ENCODE peak calls at places on chromosome 18, in six cellular contexts. One of them, this sample, is unnamed.

GRCh38 chr18:50011813-50012445 is 183.0 kb downstream of the MYO5B start:
- DNase-seq in HFFc6: peak; percentile 96
- DNase-seq in PC-3: peak; percentile 78
- DNase-seq in glutamatergic neuron: no peak
- DNase-seq in fibroblast of the aortic adventitia: peak; percentile 49
- DNase-seq in stomach: no peak
- DNase-seq in this sample: no peak

GRCh38 chr18:40041951-40042350 is 1913.1 kb upstream of the PIK3C3 start:
- DNase-seq in stomach: no peak
- DNase-seq in HFFc6: no peak
- DNase-seq in glutamatergic neuron: no peak
- DNase-seq in fibroblast of the aortic adventitia: no peak
- DNase-seq in PC-3: no peak
- DNase-seq in this sample: no peak

GRCh38 chr18:47595816-47596501 is 334.5 kb downstream of the SMAD2 start:
- DNase-seq in stomach: no peak
- DNase-seq in fibroblast of the aortic adventitia: no peak
- DNase-seq in glutamatergic neuron: peak; percentile 46
- DNase-seq in HFFc6: no peak
- DNase-seq in PC-3: peak; percentile 9
- DNase-seq in this sample: no peak

GRCh38 chr18:32910694-32911296 is 138.0 kb upstream of the KLHL14 start:
- DNase-seq in fibroblast of the aortic adventitia: peak; percentile 30
- DNase-seq in HFFc6: no peak
- DNase-seq in glutamatergic neuron: no peak
- DNase-seq in PC-3: no peak
- DNase-seq in stomach: no peak
- DNase-seq in this sample: no peak

GRCh38 chr18:7754725-7755181 is 187.6 kb downstream of the PTPRM start:
- DNase-seq in PC-3: no peak
- DNase-seq in fibroblast of the aortic adventitia: no peak
- DNase-seq in stomach: no peak
- DNase-seq in glutamatergic neuron: no peak
- DNase-seq in HFFc6: no peak
- DNase-seq in this sample: no peak

GRCh38 chr18:76395609-76396008 is 99.4 kb downstream of the ZNF516 start:
- DNase-seq in glutamatergic neuron: no peak
- DNase-seq in fibroblast of the aortic adventitia: no peak
- DNase-seq in HFFc6: no peak
- DNase-seq in PC-3: no peak
- DNase-seq in stomach: no peak
- DNase-seq in this sample: no peak

GRCh38 chr18:31558567-31558966 is 33.1 kb upstream of the TTR start:
- DNase-seq in fibroblast of the aortic adventitia: no peak
- DNase-seq in stomach: no peak
- DNase-seq in glutamatergic neuron: no peak
- DNase-seq in HFFc6: no peak
- DNase-seq in PC-3: no peak
- DNase-seq in this sample: no peak

GRCh38 chr18:57437782-57438668 is 2.9 kb downstream of the ONECUT2 start:
- DNase-seq in HFFc6: peak; percentile 22
- DNase-seq in glutamatergic neuron: peak; percentile 89
- DNase-seq in fibroblast of the aortic adventitia: peak; percentile 46
- DNase-seq in PC-3: peak; percentile 83
- DNase-seq in stomach: no peak
- DNase-seq in this sample: no peak

GRCh38 chr18:80103231-80103630 is 5.8 kb upstream of the ADNP2 start:
- DNase-seq in stomach: no peak
- DNase-seq in PC-3: no peak
- DNase-seq in HFFc6: peak; percentile 38
- DNase-seq in glutamatergic neuron: no peak
- DNase-seq in fibroblast of the aortic adventitia: peak; percentile 82
- DNase-seq in this sample: peak; percentile 69

GRCh38 chr18:44731866-44732555 is 51.3 kb downstream of the SETBP1 start:
- DNase-seq in stomach: no peak
- DNase-seq in glutamatergic neuron: no peak
- DNase-seq in fibroblast of the aortic adventitia: no peak
- DNase-seq in HFFc6: peak; percentile 16
- DNase-seq in PC-3: peak; percentile 59
- DNase-seq in this sample: no peak

GRCh38 chr18:54948350-54948837 is 10.9 kb downstream of the CCDC68 start:
- DNase-seq in fibroblast of the aortic adventitia: no peak
- DNase-seq in HFFc6: no peak
- DNase-seq in stomach: no peak
- DNase-seq in glutamatergic neuron: no peak
- DNase-seq in PC-3: peak; percentile 71
- DNase-seq in this sample: no peak

GRCh38 chr18:54947115-54947514 is 12.1 kb downstream of the CCDC68 start:
- DNase-seq in HFFc6: no peak
- DNase-seq in glutamatergic neuron: no peak
- DNase-seq in PC-3: peak; percentile 26
- DNase-seq in fibroblast of the aortic adventitia: peak; percentile 22
- DNase-seq in stomach: peak; percentile 41
- DNase-seq in this sample: no peak

GRCh38 chr18:54949588-54949987 is 9.7 kb downstream of the CCDC68 start:
- DNase-seq in fibroblast of the aortic adventitia: no peak
- DNase-seq in HFFc6: no peak
- DNase-seq in PC-3: no peak
- DNase-seq in glutamatergic neuron: no peak
- DNase-seq in stomach: no peak
- DNase-seq in this sample: no peak

GRCh38 chr18:54946149-54946581 is 13.1 kb downstream of the CCDC68 start:
- DNase-seq in stomach: peak; percentile 75
- DNase-seq in fibroblast of the aortic adventitia: peak; percentile 63
- DNase-seq in HFFc6: no peak
- DNase-seq in glutamatergic neuron: no peak
- DNase-seq in PC-3: peak; percentile 63
- DNase-seq in this sample: no peak

DNA sequence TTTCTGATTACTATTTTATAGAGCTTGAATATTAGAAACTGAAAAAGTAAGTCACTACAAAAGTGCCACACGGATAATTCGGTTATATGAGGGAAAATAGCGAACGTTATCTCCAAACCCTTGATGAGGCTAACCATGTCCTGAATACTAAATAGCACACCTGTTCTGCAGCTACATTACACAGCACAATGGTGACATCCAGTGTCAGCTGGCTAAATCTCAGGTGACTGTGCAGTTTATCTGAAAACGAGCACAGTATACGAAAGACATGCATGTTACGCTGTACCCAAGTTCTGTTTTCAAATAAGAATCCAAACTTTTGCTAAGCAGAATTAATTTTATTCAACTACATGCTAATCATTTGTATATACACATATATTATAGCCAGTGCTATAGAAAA is 9.0 kb downstream of the CCDC68 start:
- DNase-seq in glutamatergic neuron: no peak
- DNase-seq in PC-3: peak; percentile 57
- DNase-seq in stomach: peak; percentile 45
- DNase-seq in HFFc6: no peak
- DNase-seq in fibroblast of the aortic adventitia: no peak
- DNase-seq in this sample: no peak
- TF ChIP-seq CTCF in glutamatergic neuron: no peak
- TF ChIP-seq CTCF in PC-3: peak; percentile 64
- TF ChIP-seq CTCF in stomach: no peak
- TF ChIP-seq CTCF in HFFc6: no peak
- TF ChIP-seq CTCF in fibroblast of the aortic adventitia: no peak
- TF ChIP-seq CTCF in this sample: no peak

DNA sequence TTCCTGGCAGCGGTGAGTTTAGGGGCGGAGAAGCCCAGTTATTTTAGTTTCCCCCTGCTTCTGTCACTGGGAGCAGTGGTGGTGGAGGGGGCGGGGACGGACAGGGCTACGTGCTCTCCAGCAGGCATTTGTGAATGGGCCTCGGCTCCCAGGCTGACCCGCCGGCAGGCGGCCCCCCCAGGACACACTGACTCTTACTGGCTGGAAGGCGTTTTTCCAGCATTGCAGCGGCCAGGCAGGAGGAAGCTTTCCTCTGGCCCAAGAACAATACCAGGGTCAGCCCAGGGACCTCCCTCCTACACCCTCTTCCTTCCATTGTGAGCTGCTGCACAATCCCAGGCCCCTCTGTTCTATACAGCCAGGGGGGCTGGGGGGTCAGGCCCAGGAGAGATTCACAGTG is 142.0 kb downstream of the CTIF start:
- DNase-seq in HFFc6: no peak
- DNase-seq in glutamatergic neuron: no peak
- DNase-seq in PC-3: no peak
- DNase-seq in fibroblast of the aortic adventitia: peak; percentile 67
- DNase-seq in stomach: no peak
- DNase-seq in this sample: peak; percentile 98
- TF ChIP-seq CTCF in HFFc6: no peak
- TF ChIP-seq CTCF in glutamatergic neuron: no peak
- TF ChIP-seq CTCF in PC-3: no peak
- TF ChIP-seq CTCF in fibroblast of the aortic adventitia: peak; percentile 50
- TF ChIP-seq CTCF in stomach: no peak
- TF ChIP-seq CTCF in this sample: peak; percentile 15

GRCh38 chr18:63427566-63427965 is 5.3 kb upstream of the VPS4B start:
- DNase-seq in PC-3: peak; percentile 94
- DNase-seq in HFFc6: no peak
- DNase-seq in stomach: no peak
- DNase-seq in glutamatergic neuron: no peak
- DNase-seq in fibroblast of the aortic adventitia: no peak
- DNase-seq in this sample: no peak

GRCh38 chr18:63421514-63421913 is 762 bp downstream of the VPS4B start:
- DNase-seq in PC-3: no peak
- DNase-seq in stomach: no peak
- DNase-seq in fibroblast of the aortic adventitia: peak; percentile 17
- DNase-seq in HFFc6: no peak
- DNase-seq in glutamatergic neuron: no peak
- DNase-seq in this sample: no peak

GRCh38 chr18:63422087-63422861 is at the start of gene VPS4B:
- DNase-seq in stomach: peak; percentile 100
- DNase-seq in glutamatergic neuron: peak; percentile 100
- DNase-seq in HFFc6: peak; percentile 99
- DNase-seq in fibroblast of the aortic adventitia: peak; percentile 99
- DNase-seq in PC-3: peak; percentile 99
- DNase-seq in this sample: peak; percentile 99

GRCh38 chr18:63422862-63423304 is 607 bp upstream of the VPS4B start:
- DNase-seq in HFFc6: no peak
- DNase-seq in fibroblast of the aortic adventitia: no peak
- DNase-seq in glutamatergic neuron: peak; percentile 72
- DNase-seq in stomach: no peak
- DNase-seq in PC-3: no peak
- DNase-seq in this sample: no peak
- TF ChIP-seq CTCF in HFFc6: peak; percentile 39
- TF ChIP-seq CTCF in fibroblast of the aortic adventitia: no peak
- TF ChIP-seq CTCF in glutamatergic neuron: peak; percentile 9
- TF ChIP-seq CTCF in stomach: no peak
- TF ChIP-seq CTCF in PC-3: no peak
- TF ChIP-seq CTCF in this sample: no peak

DNA sequence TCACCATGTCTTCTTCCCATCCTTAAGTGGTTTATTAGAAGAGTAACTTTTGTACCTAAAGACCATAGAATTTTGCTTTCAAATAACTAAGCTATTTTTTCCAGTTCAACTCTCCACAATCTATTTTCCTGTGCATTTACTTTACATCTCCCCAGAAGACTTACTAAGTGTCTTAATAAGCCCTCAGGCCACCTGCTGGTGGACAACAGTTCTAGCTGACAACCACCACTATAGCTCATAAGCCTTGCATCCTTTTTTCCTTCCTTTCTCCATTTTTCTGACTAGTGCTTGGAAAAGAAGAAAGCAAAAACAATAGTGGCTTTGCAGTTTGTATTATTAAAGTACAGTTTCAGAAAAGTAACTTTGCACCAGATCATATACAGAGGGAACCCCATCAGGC is 149.5 kb upstream of the TMEM200C start:
- DNase-seq in stomach: no peak
- DNase-seq in HFFc6: no peak
- DNase-seq in PC-3: no peak
- DNase-seq in glutamatergic neuron: no peak
- DNase-seq in fibroblast of the aortic adventitia: no peak
- DNase-seq in this sample: no peak
- TF ChIP-seq CTCF in stomach: no peak
- TF ChIP-seq CTCF in HFFc6: peak; percentile 9
- TF ChIP-seq CTCF in PC-3: peak; percentile 43
- TF ChIP-seq CTCF in glutamatergic neuron: peak; percentile 20
- TF ChIP-seq CTCF in fibroblast of the aortic adventitia: no peak
- TF ChIP-seq CTCF in this sample: no peak

GRCh38 chr18:5388896-5389295 is 93.4 kb upstream of the ZBTB14 start:
- DNase-seq in stomach: no peak
- DNase-seq in PC-3: no peak
- DNase-seq in glutamatergic neuron: no peak
- DNase-seq in HFFc6: no peak
- DNase-seq in fibroblast of the aortic adventitia: no peak
- DNase-seq in this sample: no peak
- TF ChIP-seq CTCF in stomach: no peak
- TF ChIP-seq CTCF in PC-3: no peak
- TF ChIP-seq CTCF in glutamatergic neuron: no peak
- TF ChIP-seq CTCF in HFFc6: no peak
- TF ChIP-seq CTCF in fibroblast of the aortic adventitia: no peak
- TF ChIP-seq CTCF in this sample: no peak

GRCh38 chr18:9661564-9661963 is 46.5 kb upstream of the RAB31 start:
- DNase-seq in glutamatergic neuron: no peak
- DNase-seq in fibroblast of the aortic adventitia: no peak
- DNase-seq in HFFc6: peak; percentile 32
- DNase-seq in PC-3: peak; percentile 56
- DNase-seq in stomach: no peak
- DNase-seq in this sample: no peak
- TF ChIP-seq CTCF in glutamatergic neuron: no peak
- TF ChIP-seq CTCF in fibroblast of the aortic adventitia: peak; percentile 16
- TF ChIP-seq CTCF in HFFc6: peak; percentile 71
- TF ChIP-seq CTCF in PC-3: peak; percentile 68
- TF ChIP-seq CTCF in stomach: no peak
- TF ChIP-seq CTCF in this sample: no peak

GRCh38 chr18:74310411-74310810 is 5.2 kb upstream of the C18orf63 start:
- DNase-seq in stomach: no peak
- DNase-seq in fibroblast of the aortic adventitia: peak; percentile 57
- DNase-seq in HFFc6: peak; percentile 71
- DNase-seq in glutamatergic neuron: no peak
- DNase-seq in PC-3: peak; percentile 69
- DNase-seq in this sample: no peak
- TF ChIP-seq CTCF in stomach: no peak
- TF ChIP-seq CTCF in fibroblast of the aortic adventitia: peak; percentile 53
- TF ChIP-seq CTCF in HFFc6: peak; percentile 67
- TF ChIP-seq CTCF in glutamatergic neuron: no peak
- TF ChIP-seq CTCF in PC-3: peak; percentile 64
- TF ChIP-seq CTCF in this sample: peak; percentile 39

GRCh38 chr18:62366992-62367391 is 41.9 kb downstream of the TNFRSF11A start:
- DNase-seq in stomach: no peak
- DNase-seq in HFFc6: no peak
- DNase-seq in fibroblast of the aortic adventitia: no peak
- DNase-seq in glutamatergic neuron: no peak
- DNase-seq in PC-3: no peak
- DNase-seq in this sample: no peak

GRCh38 chr18:62368100-62368499 is 43.0 kb downstream of the TNFRSF11A start:
- DNase-seq in HFFc6: no peak
- DNase-seq in PC-3: no peak
- DNase-seq in fibroblast of the aortic adventitia: no peak
- DNase-seq in stomach: no peak
- DNase-seq in glutamatergic neuron: no peak
- DNase-seq in this sample: no peak

GRCh38 chr18:62372156-62372555 is 47.0 kb downstream of the TNFRSF11A start:
- DNase-seq in glutamatergic neuron: no peak
- DNase-seq in HFFc6: no peak
- DNase-seq in PC-3: no peak
- DNase-seq in fibroblast of the aortic adventitia: no peak
- DNase-seq in stomach: no peak
- DNase-seq in this sample: no peak

GRCh38 chr18:62370386-62370785 is 45.3 kb downstream of the TNFRSF11A start:
- DNase-seq in glutamatergic neuron: no peak
- DNase-seq in PC-3: no peak
- DNase-seq in fibroblast of the aortic adventitia: no peak
- DNase-seq in HFFc6: no peak
- DNase-seq in stomach: no peak
- DNase-seq in this sample: no peak

GRCh38 chr18:62369129-62369644 is 44.1 kb downstream of the TNFRSF11A start:
- DNase-seq in PC-3: no peak
- DNase-seq in stomach: no peak
- DNase-seq in glutamatergic neuron: no peak
- DNase-seq in HFFc6: no peak
- DNase-seq in fibroblast of the aortic adventitia: no peak
- DNase-seq in this sample: no peak
- TF ChIP-seq CTCF in PC-3: no peak
- TF ChIP-seq CTCF in stomach: no peak
- TF ChIP-seq CTCF in glutamatergic neuron: no peak
- TF ChIP-seq CTCF in HFFc6: peak; percentile 6
- TF ChIP-seq CTCF in fibroblast of the aortic adventitia: no peak
- TF ChIP-seq CTCF in this sample: no peak

This sample was measured in tibial artery.